ENCODE peak calls at places on chromosomes 4 and X, in ten cellular contexts. B is choroid plexus epithelial cell, P is esophagus squamous epithelium, U is dorsolateral prefrontal cortex, A is neural progenitor cell, X is bronchial epithelial cell, J is GM13977, F is PC-3, S is GM20000, E is A673. C is an unnamed sample.

GRCh38 chr4:108247511-108248088 is 78.9 kb upstream of the LEF1 start:
- DNase-seq in B (peak), P (no peak), U (no peak), A (peak), X (peak), J (no peak), F (peak), S (no peak), E (peak), C (no peak)

GRCh38 chrX:18883234-18883960 is 100.5 kb downstream of the PHKA2 start:
- DNase-seq in B (no peak), P (no peak), U (no peak), A (no peak), X (peak), J (no peak), F (peak), S (no peak), E (no peak), C (no peak)

GRCh38 chrX:154401918-154402621 is 3.9 kb downstream of the RPL10 start:
- DNase-seq in B (no peak), P (no peak), U (no peak), A (no peak), X (peak), J (no peak), F (peak), S (no peak), E (peak), C (no peak)

GRCh38 chr4:87092389-87093141 is 127.9 kb downstream of the KLHL8 start:
- DNase-seq in B (peak), P (no peak), U (peak), A (no peak), X (peak), J (no peak), F (peak), S (peak), E (peak), C (no peak)

GRCh38 chr4:1793496-1793840 is 375 bp downstream of the FGFR3 start:
- DNase-seq in B (peak), P (no peak), U (no peak), A (peak), X (no peak), J (peak), F (peak), S (peak), E (peak), C (peak)

GRCh38 chr4:68283095-68283494 is 37.6 kb upstream of the TMPRSS11B start:
- DNase-seq in B (no peak), P (no peak), U (no peak), A (no peak), X (no peak), J (no peak), F (no peak), S (no peak), E (no peak), C (no peak)

GRCh38 chr4:56844817-56845580 is 23.5 kb upstream of the SPINK2 start:
- DNase-seq in B (peak), P (no peak), U (no peak), A (peak), X (no peak), J (no peak), F (no peak), S (no peak), E (no peak), C (no peak)

GRCh38 chr4:140448830-140449229 is 21.4 kb upstream of the CLGN start:
- DNase-seq in B (peak), P (no peak), U (no peak), A (no peak), X (peak), J (no peak), F (peak), S (no peak), E (peak), C (no peak)

GRCh38 chr4:683982-684571 is 4.9 kb downstream of the SLC49A3 start:
- DNase-seq in B (peak), P (no peak), U (peak), A (peak), X (peak), J (peak), F (peak), S (peak), E (peak), C (peak)

GRCh38 chrX:48890934-48891401 is 6.6 kb downstream of the TIMM17B start:
- DNase-seq in B (no peak), P (no peak), U (no peak), A (peak), X (no peak), J (no peak), F (no peak), S (no peak), E (no peak), C (peak)

GRCh38 chrX:10028283-10029104 is 61.3 kb downstream of the CLDN34 start:
- DNase-seq in B (no peak), P (no peak), U (no peak), A (no peak), X (peak), J (no peak), F (peak), S (no peak), E (no peak), C (no peak)

GRCh38 chrX:110087485-110088356 is 84.8 kb downstream of the TMEM164 start:
- DNase-seq in B (peak), P (no peak), U (no peak), A (no peak), X (peak), J (no peak), F (peak), S (no peak), E (peak), C (peak)

GRCh38 chr4:40196724-40197281 is at the start of gene RHOH:
- DNase-seq in B (no peak), P (no peak), U (no peak), A (peak), X (no peak), J (peak), F (no peak), S (peak), E (peak), C (peak)

GRCh38 chr4:60033826-60034225 is 1166.3 kb upstream of the ADGRL3 start:
- DNase-seq in B (no peak), P (no peak), U (no peak), A (no peak), X (no peak), J (no peak), F (no peak), S (no peak), E (no peak), C (no peak)

GRCh38 chrX:12089740-12090139 is 48.5 kb upstream of the FRMPD4 start:
- DNase-seq in B (no peak), P (no peak), U (no peak), A (no peak), X (no peak), J (no peak), F (no peak), S (no peak), E (no peak), C (no peak)

GRCh38 chr4:179110356-179110755 is 1668.1 kb upstream of the AGA start:
- DNase-seq in B (peak), P (no peak), U (no peak), A (no peak), X (peak), J (no peak), F (peak), S (no peak), E (peak), C (no peak)

GRCh38 chrX:75547783-75548182 is 24.9 kb upstream of the ZDHHC15 start:
- DNase-seq in B (peak), P (no peak), U (no peak), A (no peak), X (peak), J (no peak), F (no peak), S (no peak), E (no peak), C (no peak)

GRCh38 chrX:57528670-57529255 is 63.0 kb upstream of the ZXDB start:
- DNase-seq in B (peak), P (no peak), U (no peak), A (peak), X (peak), J (peak), F (peak), S (no peak), E (peak), C (peak)

GRCh38 chrX:69556094-69557011 is 52.2 kb downstream of the NALF2 start:
- DNase-seq in B (peak), P (no peak), U (no peak), A (no peak), X (peak), J (no peak), F (peak), S (no peak), E (peak), C (no peak)

GRCh38 chrX:42109428-42109827 is 186.1 kb upstream of the CASK start:
- DNase-seq in B (no peak), P (no peak), U (no peak), A (no peak), X (no peak), J (no peak), F (no peak), S (no peak), E (no peak), C (no peak)

GRCh38 chr4:65865489-65865888 is 195.2 kb upstream of the EPHA5 start:
- DNase-seq in B (peak), P (no peak), U (no peak), A (peak), X (peak), J (no peak), F (peak), S (no peak), E (peak), C (no peak)
- TF ChIP-seq CTCF in B (peak), P (peak), U (no peak), A (peak), X (peak), J (peak), F (peak), S (no peak), E (peak), C (no peak)

GRCh38 chr4:101347557-101348366 is 436 bp upstream of the PPP3CA start:
- DNase-seq in B (peak), P (peak), U (peak), A (peak), X (peak), J (peak), F (peak), S (peak), E (peak), C (peak)
- TF ChIP-seq CTCF in B (peak), P (no peak), U (peak), A (peak), X (peak), J (no peak), F (no peak), S (no peak), E (peak), C (no peak)

DNA sequence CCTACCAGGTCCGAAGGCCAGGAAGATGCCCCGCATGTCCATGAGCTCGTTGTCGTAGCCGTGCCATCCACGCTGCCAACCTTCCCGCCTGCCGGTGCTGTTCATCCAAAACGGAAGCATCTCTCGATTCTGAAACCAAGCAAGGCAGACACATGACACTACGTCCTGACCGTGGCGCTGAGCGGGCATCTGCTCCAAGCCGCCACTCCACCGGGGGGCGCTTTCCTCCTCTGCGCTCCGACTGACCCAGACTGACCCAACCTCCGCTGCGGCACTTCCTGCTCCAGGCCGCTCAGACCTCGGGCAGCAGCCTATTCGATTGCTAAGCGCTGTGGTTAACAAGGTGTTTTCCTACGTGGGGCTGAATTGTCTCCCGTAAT is 120.4 kb downstream of the ENPP6 start:
- DNase-seq in B (no peak), P (no peak), U (peak), A (peak), X (no peak), J (peak), F (no peak), S (peak), E (no peak), C (peak)
- TF ChIP-seq CTCF in B (no peak), P (peak), U (peak), A (peak), X (no peak), J (peak), F (peak), S (no peak), E (peak), C (peak)

DNA sequence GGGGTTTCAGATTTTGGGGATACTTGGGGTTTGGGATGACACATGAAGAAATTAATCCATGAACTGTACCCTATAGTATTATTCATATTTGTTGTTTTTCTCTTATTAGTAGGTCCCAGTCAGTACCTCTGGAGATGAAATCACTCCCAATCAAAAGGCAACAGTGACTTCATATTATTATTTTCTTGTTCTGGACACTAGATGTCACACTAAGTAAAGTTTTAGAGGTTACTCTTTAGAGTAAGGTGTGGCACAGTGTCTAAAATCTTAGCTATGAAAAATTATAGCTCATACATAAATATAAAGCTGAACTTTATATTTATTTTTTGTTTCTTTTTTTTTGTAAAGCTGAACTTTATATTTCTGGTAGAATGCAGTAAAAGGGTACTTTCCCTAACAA is 35.1 kb downstream of the FAM114A1 start:
- DNase-seq in B (peak), P (no peak), U (no peak), A (peak), X (peak), J (peak), F (peak), S (peak), E (peak), C (no peak)
- TF ChIP-seq CTCF in B (peak), P (peak), U (peak), A (peak), X (peak), J (peak), F (peak), S (peak), E (peak), C (peak)

GRCh38 chrX:79524642-79525041 is 157.5 kb upstream of the ITM2A start:
- DNase-seq in B (peak), P (no peak), U (no peak), A (peak), X (peak), J (peak), F (peak), S (peak), E (peak), C (no peak)
- TF ChIP-seq CTCF in B (peak), P (no peak), U (no peak), A (peak), X (peak), J (peak), F (peak), S (peak), E (peak), C (no peak)

DNA sequence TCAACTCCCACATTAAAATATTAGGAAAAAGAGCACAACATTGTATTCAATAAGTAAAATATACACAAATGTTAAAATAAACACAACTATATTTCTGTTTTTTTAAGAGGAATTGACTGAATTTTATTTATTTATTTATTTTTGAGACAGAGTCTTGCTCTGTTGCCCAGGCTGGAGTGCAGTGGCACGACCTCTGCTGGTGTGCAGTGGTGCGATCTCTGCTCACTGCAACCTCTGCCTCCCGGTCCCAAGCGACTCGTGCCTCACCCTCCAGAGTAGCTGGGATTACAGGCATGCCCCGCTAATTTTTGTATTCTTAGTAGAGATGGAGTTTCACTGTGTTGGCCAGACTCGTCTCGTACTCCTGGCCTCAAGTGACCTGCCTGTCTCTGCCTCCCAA is 31.4 kb downstream of the TEX13A start:
- DNase-seq in B (no peak), P (no peak), U (no peak), A (no peak), X (no peak), J (no peak), F (no peak), S (no peak), E (no peak), C (no peak)
- TF ChIP-seq CTCF in B (no peak), P (no peak), U (no peak), A (no peak), X (no peak), J (no peak), F (no peak), S (no peak), E (no peak), C (no peak)

DNA sequence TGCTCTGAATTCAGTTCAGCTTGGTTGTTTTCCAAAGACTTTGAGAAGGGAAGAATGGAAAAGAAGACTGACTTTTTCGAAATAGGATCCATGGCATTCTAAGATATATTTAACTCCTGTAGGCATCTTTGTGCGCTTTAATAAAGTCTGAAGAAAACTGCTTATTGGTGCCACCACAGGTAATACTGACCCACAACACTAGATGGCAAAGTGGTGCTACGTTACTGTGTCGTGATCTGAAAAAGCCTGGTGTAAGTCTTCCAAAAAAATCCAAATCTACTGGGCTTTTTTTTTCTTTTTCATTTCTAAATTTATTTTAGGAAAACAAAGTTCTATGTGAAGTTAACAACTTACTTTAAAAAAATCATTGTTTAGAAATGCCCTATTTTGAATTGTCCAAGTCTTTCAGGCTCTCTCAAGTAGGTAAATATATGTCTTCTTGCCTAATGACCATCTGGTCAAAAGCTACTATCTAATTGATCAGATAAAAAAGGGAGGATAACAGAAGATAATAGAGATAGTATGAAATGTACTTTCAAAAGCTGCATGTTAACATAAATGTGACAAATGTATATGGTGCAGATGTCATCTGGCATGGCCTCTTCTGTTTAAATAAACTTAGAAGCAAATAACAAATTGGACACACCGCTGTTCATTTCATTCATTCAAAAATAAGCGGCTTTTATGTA is 47.0 kb upstream of the MID1IP1 start:
- DNase-seq in B (peak), P (no peak), U (no peak), A (peak), X (peak), J (peak), F (peak), S (peak), E (peak), C (peak)
- TF ChIP-seq CTCF in B (peak), P (peak), U (peak), A (peak), X (peak), J (peak), F (peak), S (peak), E (peak), C (peak)

GRCh38 chr4:186669159-186669720 is 54.4 kb downstream of the FAT1 start:
- DNase-seq in B (peak), P (no peak), U (no peak), A (peak), X (peak), J (no peak), F (peak), S (no peak), E (peak), C (no peak)
- TF ChIP-seq CTCF in B (peak), P (peak), U (peak), A (peak), X (peak), J (peak), F (peak), S (no peak), E (peak), C (no peak)

DNA sequence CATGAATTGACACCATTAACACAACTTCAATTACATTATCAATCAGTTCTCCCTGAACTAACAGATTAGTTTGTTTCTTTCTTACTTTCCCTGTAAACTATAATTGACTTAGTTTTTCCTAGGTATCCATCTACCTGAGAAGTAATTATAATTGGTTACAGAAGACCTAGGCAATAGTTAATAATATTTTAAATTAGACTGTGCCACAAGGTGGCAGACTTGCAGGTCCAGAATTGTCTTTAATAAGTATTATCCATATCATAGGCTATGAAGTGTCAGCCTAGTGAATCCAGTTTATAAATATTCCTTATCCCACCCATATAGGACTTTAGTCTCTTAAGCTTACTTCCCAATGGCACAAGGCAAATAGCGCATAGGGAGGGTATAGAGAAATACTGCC is 48.9 kb upstream of the FAM47B start:
- DNase-seq in B (no peak), P (no peak), U (no peak), A (no peak), X (no peak), J (no peak), F (peak), S (no peak), E (peak), C (no peak)
- TF ChIP-seq CTCF in B (peak), P (peak), U (peak), A (peak), X (peak), J (no peak), F (peak), S (no peak), E (peak), C (no peak)

GRCh38 chr4:48836658-48837057 is 5.8 kb downstream of the OCIAD1 start:
- DNase-seq in B (no peak), P (no peak), U (no peak), A (no peak), X (no peak), J (no peak), F (no peak), S (no peak), E (no peak), C (no peak)
- TF ChIP-seq CTCF in B (no peak), P (no peak), U (no peak), A (no peak), X (no peak), J (no peak), F (no peak), S (no peak), E (no peak), C (no peak)

C was measured in activated CD8-positive, alpha-beta T cell treated with anti-CD3 and anti-CD28 coated beads for 36 hours.